ENCODE peak calls at places on chromosomes 11 and 22, in ten cellular contexts. B is endodermal cell; N is vagina; G is thoracic aorta; E is Peyer's patch; Z is CD8-positive, alpha-beta T cell; S is fibroblast of lung; W is cardiac muscle cell; I is thyroid gland; K is psoas muscle. Q is an unnamed sample.

GRCh38 chr11:35781342-35782171 is 119.0 kb downstream of the TRIM44 start:
- DNase-seq in N (no peak), K (no peak), G (no peak), Z (no peak), B (peak; percentile 48), E (no peak), I (no peak), W (no peak), S (peak; percentile 50), Q (no peak)

GRCh38 chr11:134132808-134133207 is 63.9 kb downstream of the JAM3 start:
- DNase-seq in B (no peak), E (no peak), G (no peak), I (no peak), K (no peak), Z (no peak), S (no peak), N (no peak), W (no peak), Q (no peak)

GRCh38 chr11:60633645-60634044 is 65.8 kb upstream of the MS4A8 start:
- DNase-seq in G (no peak), B (no peak), E (no peak), S (no peak), K (no peak), W (no peak), N (no peak), I (no peak), Z (no peak), Q (no peak)

GRCh38 chr11:71418643-71419042 is 29.6 kb downstream of the DHCR7 start:
- DNase-seq in N (no peak), E (peak; percentile 38), G (no peak), Z (no peak), K (no peak), I (no peak), B (no peak), S (no peak), W (no peak), Q (no peak)

GRCh38 chr11:44874284-44874683 is 76.4 kb downstream of the TP53I11 start:
- DNase-seq in I (no peak), W (no peak), B (no peak), N (no peak), K (no peak), Z (no peak), S (no peak), E (no peak), G (no peak), Q (no peak)

GRCh38 chr11:17547051-17547577 is at the start of gene OTOG:
- DNase-seq in K (no peak), I (peak; percentile 57), W (peak; percentile 63), B (peak; percentile 94), S (no peak), Z (no peak), E (no peak), N (no peak), G (no peak), Q (no peak)

GRCh38 chr11:68867067-68867466 is 25.4 kb upstream of the CPT1A start:
- DNase-seq in I (no peak), Z (no peak), S (no peak), G (no peak), W (no peak), B (no peak), E (no peak), K (no peak), N (no peak), Q (peak; percentile 29)

GRCh38 chr22:23718371-23719165 is 27.8 kb downstream of the RGL4 start:
- DNase-seq in K (no peak), B (no peak), S (no peak), N (no peak), Z (no peak), E (no peak), I (no peak), G (no peak), W (no peak), Q (no peak)

GRCh38 chr11:2263012-2263565 is 7.3 kb downstream of the ASCL2 start:
- DNase-seq in S (no peak), K (no peak), B (peak; percentile 33), Z (no peak), W (no peak), G (no peak), N (no peak), E (no peak), I (no peak), Q (no peak)

GRCh38 chr22:43996981-43997265 is 27.2 kb upstream of the PARVB start:
- DNase-seq in N (no peak), W (no peak), Z (no peak), G (no peak), I (no peak), K (no peak), S (no peak), B (peak; percentile 76), E (no peak), Q (no peak)

GRCh38 chr22:46263208-46263575 is at the start of gene PKDREJ:
- DNase-seq in I (no peak), N (no peak), G (no peak), S (no peak), E (no peak), K (no peak), Z (no peak), W (no peak), B (no peak), Q (peak; percentile 48)

GRCh38 chr11:45755281-45755859 is 49.6 kb upstream of the SLC35C1 start:
- DNase-seq in W (no peak), G (no peak), Z (no peak), S (no peak), I (no peak), N (no peak), K (no peak), E (no peak), B (peak; percentile 61), Q (no peak)

GRCh38 chr11:85663781-85664560 is 958 bp downstream of the CREBZF start:
- DNase-seq in W (peak; percentile 88), S (peak; percentile 60), I (peak; percentile 83), E (peak; percentile 82), B (peak; percentile 91), G (peak; percentile 37), Z (peak; percentile 80), N (no peak), K (peak; percentile 79), Q (peak; percentile 90)

GRCh38 chr11:67264886-67265632 is 1.2 kb upstream of the GRK2 start:
- DNase-seq in S (no peak), W (no peak), G (no peak), N (no peak), E (no peak), Z (no peak), I (no peak), B (no peak), K (no peak), Q (no peak)
- H3K4me1 ChIP-seq in S (peaks cover 30% of the 10 kb centered on the region), W (peaks cover 13% of the 10 kb centered on the region), G (peaks cover 67% of the 10 kb centered on the region), N (peaks cover 80% of the 10 kb centered on the region), E (peaks cover 43% of the 10 kb centered on the region), Z (peaks cover 53% of the 10 kb centered on the region), I (peaks cover 56% of the 10 kb centered on the region), B (peaks cover 17% of the 10 kb centered on the region), K (peaks cover 41% of the 10 kb centered on the region), Q (peaks cover 55% of the 10 kb centered on the region)

GRCh38 chr22:37391702-37392101 is 35.6 kb downstream of the ELFN2 start:
- DNase-seq in G (no peak), W (no peak), E (no peak), Z (no peak), K (no peak), B (no peak), N (no peak), I (no peak), S (no peak), Q (no peak)
- TF ChIP-seq CTCF in G (no peak), W (no peak), E (no peak), Z (no peak), K (no peak), B (no peak), N (no peak), I (no peak), S (no peak), Q (no peak)

GRCh38 chr11:27693398-27693797 is 6.9 kb downstream of the BDNF start:
- DNase-seq in S (no peak), B (no peak), I (no peak), K (no peak), E (no peak), Z (no peak), N (no peak), G (no peak), W (no peak), Q (no peak)

GRCh38 chr11:27696961-27697360 is 3.3 kb downstream of the BDNF start:
- DNase-seq in K (no peak), I (no peak), W (no peak), E (no peak), Z (no peak), S (peak; percentile 31), N (no peak), G (no peak), B (peak; percentile 59), Q (no peak)

GRCh38 chr11:27694992-27695391 is 5.3 kb downstream of the BDNF start:
- DNase-seq in K (no peak), W (no peak), Z (no peak), G (no peak), S (peak; percentile 65), N (no peak), E (no peak), I (no peak), B (no peak), Q (no peak)

GRCh38 chr11:27697679-27698275 is 2.5 kb downstream of the BDNF start:
- DNase-seq in W (no peak), G (no peak), B (no peak), E (no peak), K (no peak), S (no peak), Z (no peak), I (no peak), N (no peak), Q (no peak)

GRCh38 chr11:27696112-27696511 is 4.1 kb downstream of the BDNF start:
- DNase-seq in I (no peak), G (no peak), K (no peak), B (no peak), S (peak; percentile 28), Z (no peak), W (no peak), N (no peak), E (no peak), Q (no peak)
- H3K4me3 ChIP-seq in I (no peak overlapping the region), G (no peak overlapping the region), K (no peak overlapping the region), B (no peak overlapping the region), S (no peak overlapping the region), Z (no peak overlapping the region), W (no peak overlapping the region), N (no peak overlapping the region), E (no peak overlapping the region), Q (no peak overlapping the region)

DNA sequence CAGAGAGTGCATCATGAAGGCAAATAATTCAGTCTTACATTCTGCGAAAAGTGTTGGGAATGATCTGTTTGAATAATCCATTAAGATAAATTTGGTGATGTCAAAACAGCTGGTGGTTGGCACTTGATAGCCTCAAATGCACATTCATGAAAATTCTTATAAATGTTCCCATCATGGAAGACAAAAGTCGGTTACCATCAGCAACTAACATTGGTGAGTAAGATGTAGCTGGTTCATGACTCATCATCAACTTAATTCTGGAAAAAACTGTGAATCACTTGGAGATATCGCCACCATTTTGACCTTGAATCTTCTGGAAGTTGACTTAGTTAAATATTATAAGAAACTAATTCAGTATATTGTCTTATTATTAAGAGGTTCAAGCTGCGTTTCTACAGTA is 11.2 kb downstream of the CRYBB1 start:
- DNase-seq in E (no peak), I (no peak), G (no peak), S (peak; percentile 44), K (no peak), Z (no peak), W (no peak), B (no peak), N (no peak), Q (no peak)
- H3K4me1 ChIP-seq in E (peaks cover 13% of the 10 kb centered on the region), I (no peaks in the 10 kb centered on the region), G (no peaks in the 10 kb centered on the region), S (peaks cover 10% of the 10 kb centered on the region), K (no peaks in the 10 kb centered on the region), Z (peaks cover 20% of the 10 kb centered on the region), W (no peaks in the 10 kb centered on the region), B (no peaks in the 10 kb centered on the region), N (peaks cover 6% of the 10 kb centered on the region), Q (no peaks in the 10 kb centered on the region)

GRCh38 chr11:70270877-70271634 is 566 bp downstream of the PPFIA1 start:
- DNase-seq in W (peak; percentile 73), I (peak; percentile 55), N (no peak), B (peak; percentile 80), G (no peak), E (peak; percentile 33), K (peak; percentile 56), Z (peak; percentile 21), S (peak; percentile 50), Q (peak; percentile 49)
- TF ChIP-seq CTCF in W (no peak), I (peak; percentile 32), N (no peak), B (peak; percentile 41), G (no peak), E (peak; percentile 41), K (peak; percentile 14), Z (no peak), S (peak; percentile 1), Q (no peak)